ENCODE peak calls at places on chromosomes 3 and 15, in six cellular contexts. U, Z, N, F, O and R are unnamed samples.

GRCh38 chr3:9028134-9028533 is 64.9 kb upstream of the RAD18 start:
- DNase-seq in Z (peak; percentile 86), F (peak; percentile 74), O (no peak), N (no peak), U (peak; percentile 94), R (no peak)

GRCh38 chr15:29225534-29226224 is 43.9 kb downstream of the NSMCE3 start:
- DNase-seq in O (no peak), F (no peak), N (no peak), Z (no peak), U (peak; percentile 23), R (no peak)

GRCh38 chr3:130490246-130490645 is 26.7 kb upstream of the COL6A6 start:
- DNase-seq in O (no peak), N (no peak), Z (no peak), U (no peak), F (no peak), R (no peak)

GRCh38 chr15:45612790-45613415 is 21.9 kb upstream of the SQOR start:
- DNase-seq in N (no peak), U (no peak), Z (no peak), F (peak; percentile 58), O (no peak), R (no peak)

GRCh38 chr3:196499807-196500524 is 3.6 kb downstream of the RNF168 start:
- DNase-seq in U (no peak), O (no peak), Z (no peak), N (no peak), F (no peak), R (no peak)

GRCh38 chr3:38001456-38002081 is 11.0 kb downstream of the VILL start:
- DNase-seq in F (no peak), Z (no peak), O (peak; percentile 19), N (peak; percentile 74), U (no peak), R (no peak)

GRCh38 chr3:45995370-45996192 is at the start of gene FYCO1:
- DNase-seq in N (peak; percentile 94), F (peak; percentile 88), O (peak; percentile 91), Z (peak; percentile 96), U (peak; percentile 96), R (peak; percentile 89)

GRCh38 chr3:33187368-33187634 is 31.3 kb downstream of the SUSD5 start:
- DNase-seq in F (peak; percentile 64), N (no peak), U (no peak), O (no peak), Z (no peak), R (no peak)

GRCh38 chr15:33243393-33243792 is 48.9 kb upstream of the FMN1 start:
- DNase-seq in Z (no peak), F (peak; percentile 42), U (no peak), O (no peak), N (no peak), R (no peak)

GRCh38 chr15:27530994-27531393 is 560.0 kb downstream of the GABRG3 start:
- DNase-seq in O (no peak), F (no peak), Z (no peak), U (no peak), N (no peak), R (no peak)

GRCh38 chr15:83837946-83838571 is 184.1 kb downstream of the ADAMTSL3 start:
- DNase-seq in N (peak; percentile 67), F (no peak), Z (no peak), U (peak; percentile 63), O (peak; percentile 60), R (peak; percentile 56)

GRCh38 chr3:120450261-120450913 is 405 bp downstream of the FSTL1 start:
- DNase-seq in Z (peak; percentile 39), N (no peak), U (peak; percentile 57), F (peak; percentile 44), O (peak; percentile 51), R (peak; percentile 69)

GRCh38 chr3:105513042-105513441 is 146.3 kb downstream of the ALCAM start:
- DNase-seq in Z (no peak), F (peak; percentile 83), U (no peak), O (no peak), N (no peak), R (no peak)

GRCh38 chr3:104176706-104177105 is 1190.0 kb upstream of the ALCAM start:
- DNase-seq in Z (no peak), U (no peak), O (no peak), N (no peak), F (no peak), R (no peak)

GRCh38 chr3:127911421-127911931 is 3.6 kb upstream of the KBTBD12 start:
- DNase-seq in U (no peak), O (no peak), Z (no peak), F (no peak), N (no peak), R (no peak)

GRCh38 chr3:43155464-43156121 is 49.7 kb upstream of the POMGNT2 start:
- DNase-seq in F (peak; percentile 81), Z (peak; percentile 67), O (peak; percentile 52), U (peak; percentile 60), N (peak; percentile 79), R (peak; percentile 72)

GRCh38 chr3:37481986-37482385 is 307.6 kb upstream of the LRRFIP2 start:
- DNase-seq in N (no peak), U (no peak), Z (no peak), O (no peak), F (no peak), R (no peak)

GRCh38 chr3:52245322-52246263 is at the start of gene PPM1M:
- DNase-seq in N (peak; percentile 73), Z (peak; percentile 55), O (peak; percentile 68), F (peak; percentile 33), U (no peak), R (peak; percentile 65)

GRCh38 chr3:33063651-33064051 is 33.3 kb downstream of the GLB1 start:
- DNase-seq in U (no peak), Z (no peak), O (no peak), F (no peak), N (no peak), R (no peak)

GRCh38 chr15:60004846-60005351 is 788 bp downstream of the FOXB1 start:
- DNase-seq in U (no peak), F (no peak), Z (no peak), N (peak; percentile 71), O (peak; percentile 57), R (peak; percentile 53)

GRCh38 chr15:23447107-23447500 is at the start of gene GOLGA6L2:
- DNase-seq in U (peak; percentile 74), Z (no peak), N (no peak), F (no peak), O (no peak), R (no peak)

GRCh38 chr3:112117826-112118571 is 15.0 kb downstream of the GCSAM start:
- DNase-seq in U (peak; percentile 23), F (no peak), Z (no peak), N (peak; percentile 37), O (no peak), R (peak; percentile 16)
- TF ChIP-seq CTCF in U (no peak), F (no peak), Z (no peak), N (peak; percentile 36), O (no peak), R (no peak)

GRCh38 chr3:171875923-171876412 is 32.8 kb downstream of the TMEM212 start:
- DNase-seq in U (no peak), F (peak; percentile 82), O (no peak), Z (no peak), N (no peak), R (no peak)
- TF ChIP-seq CTCF in U (no peak), F (no peak), O (no peak), Z (no peak), N (no peak), R (no peak)

GRCh38 chr3:49277357-49277723 is 308 bp upstream of the C3orf62 start:
- DNase-seq in F (no peak), N (no peak), U (no peak), O (no peak), Z (no peak), R (no peak)
- TF ChIP-seq CTCF in F (no peak), N (no peak), U (no peak), O (no peak), Z (no peak), R (no peak)

DNA sequence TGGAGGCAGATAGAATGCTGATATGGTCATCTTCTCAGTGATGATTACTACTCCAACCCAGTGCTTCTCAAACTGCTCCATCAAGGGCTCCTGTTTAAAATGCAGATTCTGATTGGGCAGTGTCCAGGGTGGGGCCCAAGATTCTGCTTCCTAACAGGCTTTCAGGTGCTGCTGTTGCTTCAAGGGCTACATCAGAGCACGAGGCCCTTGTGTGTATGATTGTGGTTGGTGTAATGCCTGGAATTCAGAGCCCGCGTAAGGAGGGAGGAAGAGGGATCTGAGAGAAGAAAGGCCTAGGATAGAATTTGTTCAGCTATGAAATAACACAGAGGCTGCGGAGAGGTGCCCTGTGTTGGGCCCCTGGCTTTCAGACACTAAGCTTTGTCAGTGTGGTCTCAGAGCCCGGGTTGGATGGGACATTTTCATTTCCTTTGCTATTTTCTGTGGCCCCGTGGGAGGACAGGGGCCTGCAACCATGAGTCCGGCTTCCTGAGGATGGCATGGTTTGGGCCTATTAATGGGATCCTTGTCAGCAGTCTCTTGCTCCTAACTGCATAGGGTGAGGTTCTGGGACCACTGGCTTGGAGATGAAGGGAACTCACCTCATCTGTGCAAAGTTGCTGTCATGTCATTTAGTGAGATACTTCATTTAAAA is 53.0 kb downstream of the ATP1B3 start:
- DNase-seq in N (no peak), U (no peak), F (no peak), O (no peak), Z (no peak), R (no peak)
- TF ChIP-seq CTCF in N (no peak), U (no peak), F (no peak), O (no peak), Z (no peak), R (no peak)

GRCh38 chr3:24726423-24726822 is 231.8 kb upstream of the THRB start:
- DNase-seq in F (no peak), Z (no peak), U (no peak), O (no peak), N (no peak), R (no peak)
- TF ChIP-seq CTCF in F (no peak), Z (no peak), U (no peak), O (no peak), N (peak; percentile 35), R (no peak)

GRCh38 chr3:10416730-10417300 is 88.6 kb downstream of the ATP2B2 start:
- DNase-seq in U (no peak), O (no peak), N (no peak), F (no peak), Z (no peak), R (no peak)
- TF ChIP-seq CTCF in U (no peak), O (no peak), N (no peak), F (no peak), Z (no peak), R (no peak)

GRCh38 chr3:47664519-47664918 is 85.9 kb upstream of the CSPG5 start:
- DNase-seq in F (peak; percentile 15), N (no peak), Z (no peak), U (no peak), O (no peak), R (no peak)
- TF ChIP-seq CTCF in F (peak; percentile 30), N (peak; percentile 54), Z (peak; percentile 6), U (no peak), O (peak; percentile 18), R (no peak)

DNA sequence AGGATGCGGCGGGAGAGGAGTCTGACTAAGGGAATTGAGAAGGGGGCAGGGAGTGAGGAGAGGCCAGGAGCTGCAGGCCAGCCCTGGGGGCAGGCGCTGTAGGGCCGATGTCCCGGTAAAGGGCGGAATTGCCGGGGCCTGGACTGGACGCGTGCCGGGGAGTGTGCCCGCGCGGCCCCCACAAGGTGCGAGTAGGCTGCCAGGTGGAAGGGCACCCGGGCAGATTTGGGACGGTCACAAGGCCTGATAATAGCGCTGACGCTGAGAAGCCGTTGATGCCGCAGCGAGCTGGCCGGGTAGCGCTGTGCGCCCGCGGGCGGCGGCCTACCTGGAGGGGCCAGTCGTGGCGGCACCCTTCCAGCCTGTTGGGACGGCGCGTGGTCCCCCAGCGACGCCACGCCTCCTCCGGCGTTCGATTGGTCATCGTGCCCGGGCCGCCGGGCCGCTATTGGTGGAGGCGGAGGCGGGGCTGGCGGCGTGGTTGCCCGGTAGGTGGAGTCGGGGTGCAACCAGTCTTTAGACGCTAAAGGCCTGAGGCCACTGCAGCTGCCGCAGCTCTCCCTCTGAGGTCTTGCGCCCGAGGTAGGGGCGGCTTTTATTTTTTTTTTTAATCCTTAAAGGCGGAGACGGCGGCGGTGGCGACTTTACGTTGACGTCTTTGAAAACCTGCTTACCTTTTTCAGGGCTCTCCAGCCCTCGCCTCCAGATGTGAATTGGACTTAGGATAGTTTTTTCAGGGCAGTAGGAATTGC is 919 bp downstream of the SLC25A38 start:
- DNase-seq in U (peak; percentile 98), O (peak; percentile 98), Z (peak; percentile 97), F (peak; percentile 93), N (peak; percentile 97), R (peak; percentile 98)
- TF ChIP-seq CTCF in U (peak; percentile 17), O (no peak), Z (no peak), F (no peak), N (no peak), R (no peak)